ENCODE peak calls at places on chromosomes 7 and 10, in nine cellular contexts. One of them, this sample, is unnamed.

GRCh38 chr10:101330236-101331225 is 23.4 kb upstream of the BTRC start:
- DNase-seq in NCI-H2081: peak
- DNase-seq in nucleus accumbens: peak
- DNase-seq in astrocyte of the cerebellum: peak
- DNase-seq in EL: peak
- DNase-seq in retina: no peak
- DNase-seq in suprapubic skin: no peak
- DNase-seq in pancreas: no peak
- DNase-seq in hypothalamus: no peak
- DNase-seq in this sample: no peak

GRCh38 chr10:121935702-121936101 is 7.9 kb upstream of the ATE1 start:
- DNase-seq in hypothalamus: no peak
- DNase-seq in EL: no peak
- DNase-seq in astrocyte of the cerebellum: no peak
- DNase-seq in NCI-H2081: no peak
- DNase-seq in suprapubic skin: no peak
- DNase-seq in retina: no peak
- DNase-seq in pancreas: no peak
- DNase-seq in nucleus accumbens: no peak
- DNase-seq in this sample: no peak

GRCh38 chr10:62655337-62655994 is 149.1 kb upstream of the ADO start:
- DNase-seq in nucleus accumbens: no peak
- DNase-seq in suprapubic skin: no peak
- DNase-seq in EL: no peak
- DNase-seq in NCI-H2081: no peak
- DNase-seq in retina: no peak
- DNase-seq in pancreas: no peak
- DNase-seq in astrocyte of the cerebellum: no peak
- DNase-seq in hypothalamus: no peak
- DNase-seq in this sample: no peak

GRCh38 chr10:89524279-89524678 is 11.1 kb downstream of the SLC16A12 start:
- DNase-seq in hypothalamus: no peak
- DNase-seq in retina: no peak
- DNase-seq in NCI-H2081: no peak
- DNase-seq in EL: no peak
- DNase-seq in nucleus accumbens: no peak
- DNase-seq in suprapubic skin: no peak
- DNase-seq in pancreas: no peak
- DNase-seq in astrocyte of the cerebellum: no peak
- DNase-seq in this sample: no peak

GRCh38 chr7:135753616-135754413 is 5.2 kb upstream of the FAM180A start:
- DNase-seq in suprapubic skin: no peak
- DNase-seq in nucleus accumbens: no peak
- DNase-seq in retina: no peak
- DNase-seq in hypothalamus: no peak
- DNase-seq in NCI-H2081: no peak
- DNase-seq in EL: no peak
- DNase-seq in astrocyte of the cerebellum: no peak
- DNase-seq in pancreas: no peak
- DNase-seq in this sample: no peak

GRCh38 chr10:31083765-31084184 is 52.1 kb upstream of the ZNF438 start:
- DNase-seq in suprapubic skin: no peak
- DNase-seq in pancreas: peak
- DNase-seq in hypothalamus: peak
- DNase-seq in EL: peak
- DNase-seq in NCI-H2081: peak
- DNase-seq in retina: peak
- DNase-seq in nucleus accumbens: no peak
- DNase-seq in astrocyte of the cerebellum: no peak
- DNase-seq in this sample: peak

GRCh38 chr10:24133839-24134238 is 75.1 kb upstream of the KIAA1217 start:
- DNase-seq in retina: no peak
- DNase-seq in NCI-H2081: no peak
- DNase-seq in suprapubic skin: no peak
- DNase-seq in hypothalamus: no peak
- DNase-seq in EL: no peak
- DNase-seq in astrocyte of the cerebellum: no peak
- DNase-seq in pancreas: no peak
- DNase-seq in nucleus accumbens: no peak
- DNase-seq in this sample: no peak

GRCh38 chr10:8962249-8962648 is 907.8 kb downstream of the GATA3 start:
- DNase-seq in EL: no peak
- DNase-seq in pancreas: no peak
- DNase-seq in NCI-H2081: no peak
- DNase-seq in astrocyte of the cerebellum: no peak
- DNase-seq in hypothalamus: no peak
- DNase-seq in nucleus accumbens: no peak
- DNase-seq in suprapubic skin: no peak
- DNase-seq in retina: no peak
- DNase-seq in this sample: no peak

GRCh38 chr10:31070691-31071090 is 39.0 kb upstream of the ZNF438 start:
- DNase-seq in nucleus accumbens: no peak
- DNase-seq in astrocyte of the cerebellum: no peak
- DNase-seq in retina: no peak
- DNase-seq in NCI-H2081: no peak
- DNase-seq in pancreas: no peak
- DNase-seq in suprapubic skin: no peak
- DNase-seq in EL: no peak
- DNase-seq in hypothalamus: no peak
- DNase-seq in this sample: no peak

GRCh38 chr10:28734940-28735759 is 57.8 kb downstream of the BAMBI start:
- DNase-seq in pancreas: no peak
- DNase-seq in EL: peak
- DNase-seq in astrocyte of the cerebellum: peak
- DNase-seq in NCI-H2081: no peak
- DNase-seq in hypothalamus: no peak
- DNase-seq in retina: no peak
- DNase-seq in nucleus accumbens: no peak
- DNase-seq in suprapubic skin: no peak
- DNase-seq in this sample: no peak

GRCh38 chr10:46329690-46330016 is 42.9 kb downstream of the ANTXRL start:
- DNase-seq in retina: no peak
- DNase-seq in nucleus accumbens: no peak
- DNase-seq in NCI-H2081: no peak
- DNase-seq in suprapubic skin: no peak
- DNase-seq in astrocyte of the cerebellum: no peak
- DNase-seq in pancreas: no peak
- DNase-seq in hypothalamus: no peak
- DNase-seq in EL: no peak
- DNase-seq in this sample: no peak

GRCh38 chr10:88157981-88158465 is 294.6 kb downstream of the PTEN start:
- DNase-seq in pancreas: no peak
- DNase-seq in hypothalamus: no peak
- DNase-seq in suprapubic skin: no peak
- DNase-seq in retina: no peak
- DNase-seq in nucleus accumbens: no peak
- DNase-seq in EL: peak
- DNase-seq in NCI-H2081: no peak
- DNase-seq in astrocyte of the cerebellum: peak
- DNase-seq in this sample: no peak

GRCh38 chr10:127215882-127216281 is 19.5 kb upstream of the INSYN2A start:
- DNase-seq in EL: no peak
- DNase-seq in retina: no peak
- DNase-seq in NCI-H2081: no peak
- DNase-seq in pancreas: no peak
- DNase-seq in nucleus accumbens: no peak
- DNase-seq in astrocyte of the cerebellum: no peak
- DNase-seq in suprapubic skin: no peak
- DNase-seq in hypothalamus: no peak
- DNase-seq in this sample: no peak

GRCh38 chr7:68787586-68787985 is 810.7 kb upstream of the AUTS2 start:
- DNase-seq in EL: no peak
- DNase-seq in suprapubic skin: no peak
- DNase-seq in pancreas: no peak
- DNase-seq in retina: no peak
- DNase-seq in nucleus accumbens: no peak
- DNase-seq in astrocyte of the cerebellum: no peak
- DNase-seq in hypothalamus: no peak
- DNase-seq in NCI-H2081: peak
- DNase-seq in this sample: no peak

GRCh38 chr10:37495415-37495814 is 362.0 kb downstream of the ZNF248 start:
- DNase-seq in retina: no peak
- DNase-seq in suprapubic skin: no peak
- DNase-seq in hypothalamus: no peak
- DNase-seq in nucleus accumbens: no peak
- DNase-seq in NCI-H2081: no peak
- DNase-seq in astrocyte of the cerebellum: no peak
- DNase-seq in pancreas: no peak
- DNase-seq in EL: no peak
- DNase-seq in this sample: no peak

GRCh38 chr7:135979674-135980660 is 2.8 kb upstream of the MTPN start:
- DNase-seq in suprapubic skin: no peak
- DNase-seq in EL: peak
- DNase-seq in astrocyte of the cerebellum: no peak
- DNase-seq in hypothalamus: no peak
- DNase-seq in retina: no peak
- DNase-seq in nucleus accumbens: no peak
- DNase-seq in NCI-H2081: no peak
- DNase-seq in pancreas: no peak
- DNase-seq in this sample: no peak

GRCh38 chr7:30281791-30282190 is 2.6 kb upstream of the ZNRF2 start:
- DNase-seq in hypothalamus: no peak
- DNase-seq in nucleus accumbens: no peak
- DNase-seq in NCI-H2081: no peak
- DNase-seq in suprapubic skin: no peak
- DNase-seq in pancreas: no peak
- DNase-seq in EL: no peak
- DNase-seq in retina: no peak
- DNase-seq in astrocyte of the cerebellum: no peak
- DNase-seq in this sample: no peak

GRCh38 chr10:86263209-86263608 is 103.4 kb downstream of the GRID1 start:
- DNase-seq in retina: no peak
- DNase-seq in nucleus accumbens: peak
- DNase-seq in EL: no peak
- DNase-seq in pancreas: no peak
- DNase-seq in NCI-H2081: no peak
- DNase-seq in hypothalamus: no peak
- DNase-seq in astrocyte of the cerebellum: no peak
- DNase-seq in suprapubic skin: peak
- DNase-seq in this sample: no peak

GRCh38 chr7:1702652-1703051 is 32.6 kb downstream of the ELFN1 start:
- DNase-seq in retina: no peak
- DNase-seq in astrocyte of the cerebellum: no peak
- DNase-seq in nucleus accumbens: no peak
- DNase-seq in NCI-H2081: no peak
- DNase-seq in hypothalamus: no peak
- DNase-seq in suprapubic skin: no peak
- DNase-seq in pancreas: no peak
- DNase-seq in EL: no peak
- DNase-seq in this sample: no peak

GRCh38 chr10:121597504-121598241 is 571 bp downstream of the FGFR2 start:
- DNase-seq in nucleus accumbens: no peak
- DNase-seq in retina: peak
- DNase-seq in pancreas: no peak
- DNase-seq in NCI-H2081: no peak
- DNase-seq in EL: no peak
- DNase-seq in astrocyte of the cerebellum: no peak
- DNase-seq in suprapubic skin: peak
- DNase-seq in hypothalamus: no peak
- DNase-seq in this sample: peak

GRCh38 chr10:46325021-46325420 is 38.2 kb downstream of the ANTXRL start:
- DNase-seq in suprapubic skin: no peak
- DNase-seq in EL: no peak
- DNase-seq in retina: no peak
- DNase-seq in NCI-H2081: no peak
- DNase-seq in hypothalamus: no peak
- DNase-seq in astrocyte of the cerebellum: no peak
- DNase-seq in pancreas: no peak
- DNase-seq in nucleus accumbens: no peak
- DNase-seq in this sample: no peak

GRCh38 chr10:2970190-2970823 is 97.0 kb upstream of the PFKP start:
- DNase-seq in retina: no peak
- DNase-seq in suprapubic skin: no peak
- DNase-seq in EL: no peak
- DNase-seq in nucleus accumbens: no peak
- DNase-seq in hypothalamus: no peak
- DNase-seq in NCI-H2081: no peak
- DNase-seq in pancreas: no peak
- DNase-seq in astrocyte of the cerebellum: no peak
- DNase-seq in this sample: no peak

GRCh38 chr10:128420623-128421022 is 294.4 kb upstream of the MKI67 start:
- DNase-seq in nucleus accumbens: no peak
- DNase-seq in astrocyte of the cerebellum: no peak
- DNase-seq in hypothalamus: no peak
- DNase-seq in EL: no peak
- DNase-seq in NCI-H2081: no peak
- DNase-seq in suprapubic skin: no peak
- DNase-seq in pancreas: no peak
- DNase-seq in retina: no peak
- DNase-seq in this sample: no peak

GRCh38 chr10:38127812-38128211 is 33.7 kb downstream of the ZNF37A start:
- DNase-seq in pancreas: no peak
- DNase-seq in suprapubic skin: no peak
- DNase-seq in retina: no peak
- DNase-seq in astrocyte of the cerebellum: no peak
- DNase-seq in nucleus accumbens: no peak
- DNase-seq in EL: peak
- DNase-seq in NCI-H2081: no peak
- DNase-seq in hypothalamus: no peak
- DNase-seq in this sample: no peak

GRCh38 chr7:157379493-157379892 is 42.7 kb downstream of the DNAJB6 start:
- DNase-seq in NCI-H2081: no peak
- DNase-seq in astrocyte of the cerebellum: no peak
- DNase-seq in EL: no peak
- DNase-seq in hypothalamus: no peak
- DNase-seq in pancreas: no peak
- DNase-seq in retina: no peak
- DNase-seq in suprapubic skin: peak
- DNase-seq in nucleus accumbens: no peak
- DNase-seq in this sample: no peak

GRCh38 chr7:45663167-45663921 is 89.2 kb downstream of the ADCY1 start:
- DNase-seq in suprapubic skin: no peak
- DNase-seq in astrocyte of the cerebellum: no peak
- DNase-seq in nucleus accumbens: no peak
- DNase-seq in NCI-H2081: no peak
- DNase-seq in EL: peak
- DNase-seq in pancreas: peak
- DNase-seq in retina: no peak
- DNase-seq in hypothalamus: peak
- DNase-seq in this sample: peak

GRCh38 chr7:44291733-44292395 is 33.5 kb downstream of the CAMK2B start:
- DNase-seq in suprapubic skin: no peak
- DNase-seq in NCI-H2081: no peak
- DNase-seq in EL: no peak
- DNase-seq in retina: no peak
- DNase-seq in nucleus accumbens: no peak
- DNase-seq in astrocyte of the cerebellum: no peak
- DNase-seq in hypothalamus: no peak
- DNase-seq in pancreas: no peak
- DNase-seq in this sample: no peak

GRCh38 chr7:32164341-32164996 is 94.3 kb upstream of the PDE1C start:
- DNase-seq in suprapubic skin: no peak
- DNase-seq in pancreas: no peak
- DNase-seq in hypothalamus: peak
- DNase-seq in nucleus accumbens: no peak
- DNase-seq in NCI-H2081: no peak
- DNase-seq in astrocyte of the cerebellum: peak
- DNase-seq in EL: peak
- DNase-seq in retina: no peak
- DNase-seq in this sample: no peak

GRCh38 chr7:148507741-148508285 is 82.8 kb upstream of the C7orf33 start:
- DNase-seq in suprapubic skin: no peak
- DNase-seq in nucleus accumbens: no peak
- DNase-seq in hypothalamus: no peak
- DNase-seq in pancreas: no peak
- DNase-seq in NCI-H2081: no peak
- DNase-seq in EL: no peak
- DNase-seq in retina: no peak
- DNase-seq in astrocyte of the cerebellum: no peak
- DNase-seq in this sample: no peak

GRCh38 chr7:91276909-91277308 is 12.7 kb downstream of the FZD1 start:
- DNase-seq in retina: no peak
- DNase-seq in astrocyte of the cerebellum: no peak
- DNase-seq in NCI-H2081: no peak
- DNase-seq in pancreas: no peak
- DNase-seq in nucleus accumbens: no peak
- DNase-seq in suprapubic skin: no peak
- DNase-seq in EL: no peak
- DNase-seq in hypothalamus: no peak
- DNase-seq in this sample: no peak

GRCh38 chr10:127102176-127102575 is 94.2 kb downstream of the INSYN2A start:
- DNase-seq in EL: no peak
- DNase-seq in nucleus accumbens: no peak
- DNase-seq in hypothalamus: no peak
- DNase-seq in pancreas: no peak
- DNase-seq in NCI-H2081: no peak
- DNase-seq in astrocyte of the cerebellum: no peak
- DNase-seq in suprapubic skin: no peak
- DNase-seq in retina: no peak
- DNase-seq in this sample: no peak